ENCODE peak calls at places on chromosomes 13 and 19, in five cellular contexts. G, H, N, E and A are unnamed samples. For H3K4me1, the result is how much of the 10 kb centered on the place peaks cover.

GRCh38 chr19:36489920-36490415 is 607 bp upstream of the ZNF566 start:
- DNase-seq in G (no peak), H (peak), N (no peak), E (no peak), A (peak)

GRCh38 chr13:114034481-114034891 is 60.6 kb upstream of the C13orf46 start:
- DNase-seq in G (no peak), H (no peak), N (no peak), E (no peak), A (no peak)

GRCh38 chr19:5973376-5973775 is 4.6 kb downstream of the RANBP3 start:
- DNase-seq in G (no peak), H (no peak), N (no peak), E (no peak), A (no peak)

GRCh38 chr13:70183041-70183440 is 74.8 kb upstream of the KLHL1 start:
- DNase-seq in G (no peak), H (no peak), N (no peak), E (no peak), A (no peak)

GRCh38 chr19:33301011-33301899 is 1.1 kb downstream of the CEBPA start:
- DNase-seq in G (no peak), H (peak), N (no peak), E (peak), A (peak)

GRCh38 chr13:95954266-95954665 is 98.9 kb downstream of the UGGT2 start:
- DNase-seq in G (no peak), H (no peak), N (no peak), E (no peak), A (no peak)

GRCh38 chr13:30049692-30050091 is 199.3 kb upstream of the UBL3 start:
- DNase-seq in G (no peak), H (no peak), N (no peak), E (no peak), A (no peak)

GRCh38 chr13:112716461-112716820 is 26.6 kb downstream of the ATP11A start:
- DNase-seq in G (no peak), H (peak), N (no peak), E (peak), A (no peak)

GRCh38 chr19:277581-278165 is 13.5 kb downstream of the PLPP2 start:
- DNase-seq in G (no peak), H (peak), N (no peak), E (no peak), A (no peak)

GRCh38 chr19:5037936-5038335 is 69.0 kb downstream of the KDM4B start:
- DNase-seq in G (no peak), H (no peak), N (no peak), E (no peak), A (no peak)

GRCh38 chr19:3585301-3586123 is at the start of gene GIPC3:
- DNase-seq in G (no peak), H (peak), N (no peak), E (no peak), A (no peak)

GRCh38 chr13:101621099-101621498 is 168.6 kb downstream of the ITGBL1 start:
- DNase-seq in G (no peak), H (no peak), N (no peak), E (no peak), A (no peak)

GRCh38 chr19:39355253-39355652 is 13.0 kb downstream of the SAMD4B start:
- DNase-seq in G (no peak), H (no peak), N (no peak), E (no peak), A (no peak)

GRCh38 chr13:91482427-91482826 is 84.0 kb downstream of the GPC5 start:
- DNase-seq in G (no peak), H (peak), N (no peak), E (no peak), A (no peak)

GRCh38 chr13:111337206-111337605 is 16.8 kb downstream of the TEX29 start:
- DNase-seq in G (no peak), H (peak), N (no peak), E (no peak), A (no peak)

GRCh38 chr13:73230714-73231113 is 171.9 kb downstream of the KLF5 start:
- DNase-seq in G (no peak), H (no peak), N (no peak), E (no peak), A (no peak)

GRCh38 chr19:46670874-46671273 is 9.9 kb upstream of the DACT3 start:
- DNase-seq in G (no peak), H (no peak), N (no peak), E (no peak), A (no peak)

GRCh38 chr13:67632590-67632989 is 402.5 kb upstream of the PCDH9 start:
- DNase-seq in G (no peak), H (no peak), N (no peak), E (no peak), A (no peak)

GRCh38 chr19:38703509-38703908 is 40.8 kb downstream of the CAPN12 start:
- DNase-seq in G (no peak), H (no peak), N (no peak), E (no peak), A (no peak)

GRCh38 chr19:2236285-2237050 is at the start of the genes PLEKHJ1 and SF3A2:
- DNase-seq in G (peak), H (peak), N (peak), E (peak), A (peak)
- H3K4me1 ChIP-seq in G (under half), H (under half), N (half or more), E (half or more), A (under half)

DNA sequence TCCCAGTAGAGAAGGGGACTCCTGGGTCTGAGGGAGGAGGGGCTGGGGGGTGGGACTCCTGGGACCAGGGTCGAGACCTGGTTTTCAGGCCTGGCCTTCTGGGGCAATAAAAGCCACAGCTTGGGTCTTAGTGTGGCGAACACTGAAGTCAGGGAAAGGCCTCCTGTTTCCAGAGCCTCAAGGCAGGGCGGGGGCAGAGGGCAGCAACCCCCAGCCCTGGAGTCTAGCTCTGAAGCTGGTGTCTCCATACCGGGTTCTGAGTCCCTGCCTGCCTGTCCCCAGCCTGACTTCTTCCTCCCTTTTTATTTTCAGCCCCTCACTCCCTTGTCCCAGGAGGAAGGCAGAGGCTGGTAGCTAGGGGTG is 291 bp upstream of the GRIN2D start:
- DNase-seq in G (no peak), H (no peak), N (no peak), E (no peak), A (no peak)
- H3K4me1 ChIP-seq in G (under half), H (under half), N (half or more), E (under half), A (under half)

GRCh38 chr19:49931293-49932040 is 2.2 kb upstream of the NUP62 start:
- DNase-seq in G (no peak), H (no peak), N (no peak), E (no peak), A (no peak)

GRCh38 chr19:49929121-49929610 is at the start of the genes ATF5 and NUP62:
- DNase-seq in G (peak), H (peak), N (peak), E (peak), A (peak)

GRCh38 chr19:49927526-49928264 is 1.3 kb upstream of the ATF5 start:
- DNase-seq in G (no peak), H (no peak), N (no peak), E (no peak), A (no peak)

GRCh38 chr19:49930483-49931011 is 1.2 kb upstream of the NUP62 start:
- DNase-seq in G (peak), H (peak), N (no peak), E (no peak), A (peak)

DNA sequence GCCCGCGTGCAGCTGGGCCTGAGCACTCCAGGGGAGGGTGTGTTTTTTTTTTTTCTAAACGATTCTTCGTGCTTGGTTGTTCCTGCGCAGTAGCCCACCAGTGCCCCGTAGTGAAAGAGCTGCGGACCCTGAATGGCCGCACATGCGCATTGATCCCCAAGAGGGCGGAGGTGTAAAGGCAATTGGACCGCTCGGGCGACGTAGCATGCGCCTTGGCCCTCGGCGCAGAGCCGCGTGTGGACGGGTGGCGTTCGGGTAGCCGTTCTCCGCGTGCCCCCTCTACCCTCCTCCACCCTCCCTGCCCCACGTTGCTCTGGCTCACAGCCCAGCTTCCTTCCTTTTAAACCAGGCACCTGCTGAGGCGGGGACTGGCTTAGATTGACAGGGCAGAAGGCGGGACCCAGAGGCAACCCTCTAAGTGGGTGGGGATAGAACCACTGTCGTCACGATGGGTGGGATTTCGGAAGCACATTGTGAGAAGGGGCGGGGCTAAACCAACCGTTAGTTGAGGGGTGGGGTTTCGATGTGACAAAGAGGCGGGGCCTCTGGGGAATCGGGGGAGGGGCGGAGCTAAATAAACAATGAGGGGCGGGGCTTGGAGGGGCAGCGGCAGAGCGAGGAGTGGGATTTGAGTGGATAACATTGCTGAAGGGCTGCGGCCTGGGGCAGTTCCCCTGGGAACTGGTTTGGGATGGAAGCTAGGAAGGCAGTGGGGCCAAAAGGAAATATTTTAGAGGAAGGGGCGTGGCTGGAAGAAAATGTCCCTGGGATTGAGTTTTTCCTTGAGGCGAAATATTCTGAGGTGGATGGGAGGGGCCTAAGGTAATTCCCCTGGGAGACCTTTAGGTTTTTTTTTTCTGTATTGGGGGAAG is 543 bp upstream of the NUP62 start:
- DNase-seq in G (peak), H (peak), N (peak), E (peak), A (peak)
- H3K4me1 ChIP-seq in G (under half), H (under half), N (under half), E (under half), A (under half)

GRCh38 chr13:50589139-50589538 is 254.4 kb downstream of the DLEU7 start:
- DNase-seq in G (no peak), H (no peak), N (no peak), E (no peak), A (no peak)
- H3K4me1 ChIP-seq in G (under half), H (under half), N (under half), E (under half), A (under half)